ENCODE peak calls at places on chromosome 12, in seven cellular contexts. I is CD8-positive, alpha-beta T cell; F is GM13977; C is neuronal stem cell; O is activated T-helper 9 cell treated with anti-CD3 and anti-CD28 coated beads, Interleukin-2, amount 50 U/mL, for 16 hours; T is COR-L47; P is NCI-H774. N is an unnamed sample.

GRCh38 chr12:42267408-42268190 is 29.6 kb upstream of the YAF2 start:
- DNase-seq in P (no peak), T (no peak), O (no peak), I (no peak), F (no peak), C (no peak), N (no peak)

GRCh38 chr12:53383258-53383657 is 3.3 kb downstream of the SP1 start:
- DNase-seq in C (no peak), P (no peak), T (no peak), F (no peak), I (no peak), O (no peak), N (no peak)

GRCh38 chr12:108205864-108206263 is 76.8 kb downstream of the WSCD2 start:
- DNase-seq in I (no peak), F (no peak), O (no peak), C (no peak), P (no peak), T (no peak), N (no peak)

GRCh38 chr12:113762849-113763816 is 203.0 kb downstream of the RBM19 start:
- DNase-seq in F (no peak), T (no peak), C (no peak), I (no peak), P (no peak), O (no peak), N (no peak)

GRCh38 chr12:127108360-127109215 is 1158.4 kb upstream of the TMEM132C start:
- DNase-seq in P (peak), O (peak), C (peak), I (peak), F (peak), T (peak), N (peak)

GRCh38 chr12:123621619-123622530 is 11.6 kb downstream of the EIF2B1 start:
- DNase-seq in F (no peak), I (no peak), O (no peak), C (no peak), T (no peak), P (no peak), N (no peak)

GRCh38 chr12:131102493-131102931 is 148.8 kb downstream of the ADGRD1 start:
- DNase-seq in C (no peak), T (no peak), O (no peak), P (no peak), F (no peak), I (no peak), N (no peak)

GRCh38 chr12:63948211-63948610 is 103.7 kb downstream of the SRGAP1 start:
- DNase-seq in O (no peak), P (no peak), F (no peak), I (no peak), C (no peak), T (no peak), N (no peak)

GRCh38 chr12:62632521-62632920 is 165.9 kb downstream of the MON2 start:
- DNase-seq in F (peak), O (no peak), P (no peak), T (no peak), I (no peak), C (no peak), N (no peak)